ENCODE peak calls at places on chromosomes 12 and 14, in nine cellular contexts. G is astrocyte of the spinal cord; C is sigmoid colon; W is activated CD4-positive, alpha-beta T cell treated with anti-CD3 and anti-CD28 coated beads, Interleukin-2, amount 50 U/mL, for 1 hour; Y is B cell; J is WTC11; K is mucosa of descending colon; F is astrocyte of the cerebellum; T is hypothalamus. I is an unnamed sample.

GRCh38 chr14:54447231-54447692 is 6.1 kb upstream of the CNIH1 start:
- DNase-seq in Y (no peak), C (no peak), W (no peak), G (no peak), F (no peak), J (no peak), K (no peak), T (no peak), I (no peak)

GRCh38 chr12:104237930-104238329 is 22.4 kb downstream of the TXNRD1 start:
- DNase-seq in J (no peak), Y (no peak), F (no peak), W (no peak), G (no peak), T (no peak), C (no peak), K (no peak), I (no peak)

GRCh38 chr14:81323621-81324400 is 76.3 kb downstream of the STON2 start:
- DNase-seq in C (no peak), G (peak), K (peak), Y (no peak), F (no peak), W (no peak), J (peak), T (no peak), I (no peak)

GRCh38 chr14:66503532-66503931 is 4.4 kb upstream of the GPHN start:
- DNase-seq in W (no peak), G (peak), Y (no peak), T (no peak), K (no peak), C (no peak), J (no peak), F (peak), I (no peak)

GRCh38 chr12:9707864-9708808 is 24.8 kb downstream of the CLECL1 start:
- DNase-seq in G (peak), J (peak), C (no peak), K (peak), F (peak), W (peak), Y (no peak), T (no peak), I (peak)

GRCh38 chr12:59904874-59905521 is 309.2 kb downstream of the SLC16A7 start:
- DNase-seq in G (peak), K (no peak), F (no peak), T (no peak), J (no peak), W (no peak), Y (no peak), C (no peak), I (no peak)

GRCh38 chr14:77973246-77973645 is 173.3 kb downstream of the ADCK1 start:
- DNase-seq in Y (no peak), F (no peak), J (no peak), G (no peak), T (no peak), K (no peak), C (no peak), W (no peak), I (no peak)

GRCh38 chr14:95504135-95505029 is 12.1 kb downstream of the SYNE3 start:
- DNase-seq in J (no peak), T (no peak), C (peak), W (no peak), G (peak), K (peak), F (no peak), Y (no peak), I (no peak)

GRCh38 chr14:23551266-23552028 is at the start of gene ZFHX2:
- DNase-seq in W (peak), C (no peak), K (peak), F (no peak), Y (peak), T (peak), G (peak), J (peak), I (peak)

GRCh38 chr12:94149781-94150482 is 1.6 kb downstream of the PLXNC1 start:
- DNase-seq in C (peak), Y (peak), K (peak), G (no peak), J (peak), T (peak), F (no peak), W (no peak), I (no peak)

GRCh38 chr12:94753071-94753779 is 102.9 kb upstream of the TMCC3 start:
- DNase-seq in J (peak), K (no peak), C (no peak), Y (no peak), W (no peak), T (no peak), F (no peak), G (no peak), I (no peak)

GRCh38 chr12:29547844-29548243 is 50.4 kb upstream of the OVCH1 start:
- DNase-seq in C (no peak), W (no peak), G (no peak), K (no peak), T (no peak), J (no peak), Y (no peak), F (no peak), I (no peak)